ENCODE peak calls at places on chromosomes 2 and 18, in ten cellular contexts. Y, K, H, V, M, X, U, D, B and Q are unnamed samples.

GRCh38 chr2:82599021-82599420 is 1860.1 kb downstream of the SUCLG1 start:
- DNase-seq in Y (no peak), K (no peak), H (no peak), V (no peak), M (no peak), X (no peak), U (no peak), D (no peak), B (no peak), Q (no peak)

GRCh38 chr18:28657836-28658410 is 481.0 kb upstream of the CDH2 start:
- DNase-seq in Y (no peak), K (peak; percentile 11), H (peak; percentile 86), V (no peak), M (peak; percentile 73), X (no peak), U (peak; percentile 25), D (no peak), B (no peak), Q (no peak)

GRCh38 chr2:72118386-72118785 is 29.3 kb downstream of the CYP26B1 start:
- DNase-seq in Y (no peak), K (no peak), H (no peak), V (no peak), M (no peak), X (no peak), U (no peak), D (no peak), B (no peak), Q (no peak)

GRCh38 chr2:207474871-207475485 is 54.8 kb upstream of the CREB1 start:
- DNase-seq in Y (peak; percentile 51), K (peak; percentile 64), H (peak; percentile 17), V (peak; percentile 57), M (peak; percentile 67), X (peak; percentile 15), U (peak; percentile 86), D (peak; percentile 47), B (peak; percentile 70), Q (no peak)

GRCh38 chr2:173191601-173192000 is 116.0 kb downstream of the MAP3K20 start:
- DNase-seq in Y (no peak), K (peak; percentile 56), H (peak; percentile 86), V (no peak), M (no peak), X (no peak), U (peak; percentile 80), D (no peak), B (peak; percentile 15), Q (peak; percentile 75)

GRCh38 chr2:65625982-65626381 is 193.6 kb upstream of the SPRED2 start:
- DNase-seq in Y (no peak), K (no peak), H (no peak), V (no peak), M (no peak), X (no peak), U (no peak), D (no peak), B (no peak), Q (no peak)

GRCh38 chr2:205685314-205686230 is 3.3 kb downstream of the NRP2 start:
- DNase-seq in Y (no peak), K (peak; percentile 78), H (peak; percentile 55), V (no peak), M (peak; percentile 40), X (no peak), U (peak; percentile 87), D (no peak), B (peak; percentile 84), Q (peak; percentile 63)

GRCh38 chr2:196233808-196234501 is 62.6 kb upstream of the STK17B start:
- DNase-seq in Y (no peak), K (peak; percentile 52), H (no peak), V (peak; percentile 82), M (peak; percentile 28), X (no peak), U (peak; percentile 40), D (no peak), B (no peak), Q (no peak)

GRCh38 chr18:70907673-70908072 is 618.8 kb downstream of the SOCS6 start:
- DNase-seq in Y (no peak), K (no peak), H (no peak), V (no peak), M (peak; percentile 55), X (no peak), U (no peak), D (no peak), B (peak; percentile 21), Q (peak; percentile 10)

GRCh38 chr2:88835726-88836125 is 144.3 kb downstream of the RPIA start:
- DNase-seq in Y (no peak), K (no peak), H (no peak), V (peak; percentile 62), M (no peak), X (no peak), U (no peak), D (no peak), B (no peak), Q (no peak)

GRCh38 chr2:84904151-84904550 is 1.3 kb upstream of the TMSB10 start:
- DNase-seq in Y (no peak), K (no peak), H (no peak), V (no peak), M (no peak), X (no peak), U (no peak), D (no peak), B (no peak), Q (no peak)

GRCh38 chr2:5937865-5938565 is 245.8 kb downstream of the SOX11 start:
- DNase-seq in Y (no peak), K (no peak), H (peak; percentile 13), V (no peak), M (no peak), X (no peak), U (no peak), D (no peak), B (no peak), Q (no peak)

GRCh38 chr2:216842634-216843033 is 17.2 kb downstream of the TNP1 start:
- DNase-seq in Y (no peak), K (no peak), H (no peak), V (no peak), M (no peak), X (no peak), U (no peak), D (no peak), B (no peak), Q (no peak)

GRCh38 chr18:8788503-8789429 is 83.4 kb downstream of the MTCL1 start:
- DNase-seq in Y (no peak), K (no peak), H (no peak), V (no peak), M (no peak), X (no peak), U (no peak), D (no peak), B (no peak), Q (no peak)

GRCh38 chr2:28927469-28927868 is 33.0 kb downstream of the WDR43 start:
- DNase-seq in Y (no peak), K (no peak), H (no peak), V (no peak), M (peak; percentile 32), X (no peak), U (no peak), D (no peak), B (no peak), Q (no peak)

DNA sequence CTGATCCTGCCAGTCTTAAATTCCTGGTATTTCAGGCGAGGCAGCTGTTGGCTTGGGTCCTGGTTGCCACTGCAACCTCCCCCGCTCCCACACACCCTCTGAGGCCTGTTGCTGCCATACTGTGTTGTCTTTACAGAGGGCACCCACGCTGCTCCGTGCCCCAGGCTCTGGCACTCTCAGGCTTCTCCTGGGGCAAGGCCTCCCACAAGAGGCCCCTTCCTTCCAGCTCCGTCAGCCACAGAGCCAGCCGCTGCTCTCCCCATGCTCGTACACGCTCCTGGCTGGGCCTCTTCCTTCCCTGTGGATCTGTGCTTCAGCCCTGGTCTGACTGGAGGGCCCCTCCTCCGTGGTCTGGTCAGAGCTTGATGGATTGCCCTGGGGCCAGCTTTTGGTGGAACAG is 8.6 kb downstream of the CABLES1 start:
- DNase-seq in Y (no peak), K (peak; percentile 79), H (peak; percentile 37), V (no peak), M (no peak), X (no peak), U (no peak), D (no peak), B (no peak), Q (no peak)
- H2AFZ ChIP-seq in Y (no peak overlapping the region), K (no peak overlapping the region), H (peak overlapping the region; percentile 9), V (no peak overlapping the region), M (no peak overlapping the region), X (peak overlapping the region; percentile 64), U (peak overlapping the region; percentile 62), D (no peak overlapping the region), B (no peak overlapping the region), Q (no peak overlapping the region)

GRCh38 chr2:175168564-175168945 is 552 bp upstream of the ATF2 start:
- DNase-seq in Y (no peak), K (no peak), H (no peak), V (no peak), M (no peak), X (no peak), U (no peak), D (no peak), B (no peak), Q (no peak)

GRCh38 chr2:175167792-175168563 is at the start of gene ATF2:
- DNase-seq in Y (peak; percentile 99), K (peak; percentile 100), H (peak; percentile 99), V (peak; percentile 99), M (peak; percentile 100), X (peak; percentile 98), U (peak; percentile 100), D (peak; percentile 100), B (peak; percentile 100), Q (peak; percentile 100)

GRCh38 chr2:175170679-175171304 is 2.8 kb upstream of the ATF2 start:
- DNase-seq in Y (no peak), K (no peak), H (no peak), V (no peak), M (no peak), X (no peak), U (no peak), D (no peak), B (no peak), Q (no peak)

GRCh38 chr2:175167076-175167791 is 769 bp downstream of the ATF2 start:
- DNase-seq in Y (no peak), K (peak; percentile 65), H (peak; percentile 26), V (peak; percentile 23), M (peak; percentile 61), X (peak; percentile 75), U (peak; percentile 75), D (peak; percentile 40), B (no peak), Q (no peak)

GRCh38 chr2:175169191-175169590 is 1.2 kb upstream of the ATF2 start:
- DNase-seq in Y (no peak), K (no peak), H (no peak), V (no peak), M (no peak), X (no peak), U (peak; percentile 6), D (no peak), B (no peak), Q (no peak)
- H3K4me3 ChIP-seq in Y (no peak overlapping the region), K (no peak overlapping the region), H (peak overlapping the region; percentile 88), V (peak overlapping the region; percentile 99), M (peak overlapping the region; percentile 75), X (peak overlapping the region; percentile 69), U (peak overlapping the region; percentile 99), D (peak overlapping the region; percentile 100), B (peak overlapping the region; percentile 83), Q (peak overlapping the region; percentile 57)

GRCh38 chr2:7736646-7737305 is 819.6 kb downstream of the RNF144A start:
- DNase-seq in Y (no peak), K (peak; percentile 2), H (peak; percentile 16), V (peak; percentile 25), M (no peak), X (no peak), U (peak; percentile 73), D (no peak), B (no peak), Q (no peak)
- H2AFZ ChIP-seq in Y (no peak overlapping the region), K (no peak overlapping the region), H (no peak overlapping the region), V (peak overlapping the region; percentile 18), M (no peak overlapping the region), X (no peak overlapping the region), U (peak overlapping the region; percentile 24), D (no peak overlapping the region), B (no peak overlapping the region), Q (no peak overlapping the region)

GRCh38 chr2:140801311-140801710 is 1329.5 kb downstream of the LRP1B start:
- DNase-seq in Y (no peak), K (no peak), H (no peak), V (no peak), M (no peak), X (no peak), U (no peak), D (no peak), B (no peak), Q (no peak)
- H3K4me3 ChIP-seq in Y (no peak overlapping the region), K (no peak overlapping the region), H (no peak overlapping the region), V (no peak overlapping the region), M (no peak overlapping the region), X (no peak overlapping the region), U (no peak overlapping the region), D (no peak overlapping the region), B (no peak overlapping the region), Q (no peak overlapping the region)